ENCODE peak calls at places on chromosome 13, in six cellular contexts. P is kidney epithelial cell, U is choroid plexus epithelial cell, C is astrocyte, Z is fibroblast of pulmonary artery, F is ovary. R is an unnamed sample.

GRCh38 chr13:44810067-44810840 is 179.0 kb downstream of the NUFIP1 start:
- DNase-seq in P (no peak), U (peak; percentile 53), Z (peak; percentile 48), C (peak; percentile 81), F (peak; percentile 66), R (no peak)

GRCh38 chr13:20391597-20392452 is 133.8 kb downstream of the CRYL1 start:
- DNase-seq in F (no peak), Z (no peak), C (no peak), P (no peak), U (no peak), R (no peak)

GRCh38 chr13:110419391-110419791 is 112.3 kb downstream of the COL4A2 start:
- DNase-seq in P (no peak), F (no peak), U (no peak), C (peak; percentile 95), Z (peak; percentile 50), R (no peak)

GRCh38 chr13:109874444-109874920 is 88.1 kb upstream of the IRS2 start:
- DNase-seq in C (no peak), F (no peak), U (peak; percentile 22), P (no peak), Z (peak; percentile 7), R (no peak)

GRCh38 chr13:77779461-77780272 is 82.2 kb downstream of the SLAIN1 start:
- DNase-seq in P (peak; percentile 14), C (peak; percentile 39), F (no peak), U (peak; percentile 88), Z (peak; percentile 91), R (peak; percentile 35)

GRCh38 chr13:76687467-76687866 is 198.7 kb downstream of the KCTD12 start:
- DNase-seq in P (no peak), Z (no peak), F (no peak), U (no peak), C (no peak), R (no peak)

GRCh38 chr13:99307648-99308339 is 595 bp upstream of the GPR183 start:
- DNase-seq in C (peak; percentile 87), P (peak; percentile 74), Z (peak; percentile 64), U (peak; percentile 75), F (no peak), R (no peak)

GRCh38 chr13:99386911-99387788 is 80.0 kb upstream of the GPR183 start:
- DNase-seq in P (no peak), U (peak; percentile 37), F (no peak), Z (peak; percentile 22), C (no peak), R (peak; percentile 84)

GRCh38 chr13:39415403-39415802 is 187.6 kb downstream of the LHFPL6 start:
- DNase-seq in Z (peak; percentile 72), F (peak; percentile 60), C (no peak), U (peak; percentile 72), P (no peak), R (no peak)

GRCh38 chr13:31965361-31966066 is 66.1 kb upstream of the FRY start:
- DNase-seq in C (peak; percentile 62), F (no peak), U (peak; percentile 84), Z (peak; percentile 81), P (peak; percentile 85), R (no peak)

GRCh38 chr13:62293081-62293480 is 877.4 kb upstream of the PCDH20 start:
- DNase-seq in Z (peak; percentile 3), C (no peak), U (peak; percentile 3), F (no peak), P (no peak), R (no peak)

GRCh38 chr13:110347535-110348308 is 40.6 kb downstream of the COL4A2 start:
- DNase-seq in F (no peak), U (peak; percentile 75), C (peak; percentile 94), Z (peak; percentile 97), P (peak; percentile 95), R (no peak)

GRCh38 chr13:65095697-65096096 is 2134.4 kb downstream of the PCDH9 start:
- DNase-seq in U (no peak), Z (no peak), F (no peak), C (no peak), P (no peak), R (no peak)

GRCh38 chr13:108495686-108496363 is 133.6 kb upstream of the MYO16 start:
- DNase-seq in C (peak; percentile 24), U (peak; percentile 23), F (no peak), Z (no peak), P (no peak), R (peak; percentile 5)

GRCh38 chr13:72405441-72405840 is 322.0 kb downstream of the MZT1 start:
- DNase-seq in U (no peak), Z (no peak), C (no peak), F (no peak), P (no peak), R (no peak)
- H3K4me3 ChIP-seq in U (no peak overlapping the region), Z (no peak overlapping the region), C (no peak overlapping the region), F (no peak overlapping the region), P (no peak overlapping the region), R (no peak overlapping the region)

GRCh38 chr13:95201814-95202521 is 99.3 kb downstream of the ABCC4 start:
- DNase-seq in P (no peak), U (peak; percentile 7), C (peak; percentile 82), F (no peak), Z (peak; percentile 88), R (no peak)

GRCh38 chr13:95197548-95197947 is 103.7 kb downstream of the ABCC4 start:
- DNase-seq in U (no peak), F (no peak), C (no peak), P (no peak), Z (no peak), R (no peak)

GRCh38 chr13:95195146-95195545 is 106.1 kb downstream of the ABCC4 start:
- DNase-seq in Z (no peak), C (no peak), U (no peak), F (no peak), P (no peak), R (no peak)

GRCh38 chr13:95204231-95204765 is 97.0 kb downstream of the ABCC4 start:
- DNase-seq in U (no peak), P (no peak), Z (no peak), F (no peak), C (no peak), R (no peak)

DNA sequence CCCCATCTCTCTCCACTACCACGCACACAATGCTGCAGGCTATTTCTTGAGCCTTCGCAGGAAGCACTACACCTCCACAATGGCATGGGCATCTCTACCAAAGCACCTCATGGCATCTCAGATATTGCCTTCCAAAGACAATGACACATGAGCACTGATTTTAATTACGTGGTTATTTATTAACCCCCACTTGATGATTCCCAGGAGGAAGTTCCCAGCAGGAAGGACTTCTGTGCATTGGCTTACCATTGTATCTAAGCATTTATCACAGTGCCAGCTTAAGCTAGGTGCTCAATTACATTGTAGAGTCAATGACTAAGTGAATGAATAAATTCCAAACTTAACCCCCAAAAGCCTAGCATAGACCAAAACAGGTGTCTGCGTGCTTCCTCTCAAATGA is 101.4 kb downstream of the ABCC4 start:
- DNase-seq in U (no peak), C (no peak), P (peak; percentile 50), Z (no peak), F (no peak), R (no peak)
- H3K4me3 ChIP-seq in U (no peak overlapping the region), C (no peak overlapping the region), P (no peak overlapping the region), Z (no peak overlapping the region), F (no peak overlapping the region), R (no peak overlapping the region)

DNA sequence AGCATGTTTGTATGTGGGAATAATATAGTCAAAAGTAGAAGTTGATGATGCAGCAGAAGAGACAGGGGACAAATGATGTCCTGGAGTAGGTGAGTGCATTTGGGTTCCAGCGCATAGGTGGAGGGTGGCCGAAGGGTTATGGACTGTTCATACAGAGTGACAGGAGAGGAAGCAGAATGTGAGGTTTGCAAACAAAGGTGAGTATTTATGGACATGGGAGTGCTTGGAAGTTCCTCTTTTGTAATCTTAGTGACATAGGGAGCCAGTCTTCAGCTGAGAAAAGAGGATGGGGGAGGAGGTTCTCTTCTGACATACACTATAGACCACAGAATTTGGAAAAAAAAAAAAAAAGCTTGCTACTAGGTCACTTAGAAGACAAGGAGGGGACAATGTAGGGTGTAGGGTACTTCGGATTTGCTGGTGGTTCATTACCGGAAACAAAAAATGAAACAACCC is 331.6 kb downstream of the DLEU7 start:
- DNase-seq in U (no peak), P (no peak), F (no peak), C (no peak), Z (no peak), R (peak; percentile 34)
- H3K4me3 ChIP-seq in U (no peak overlapping the region), P (no peak overlapping the region), F (no peak overlapping the region), C (peak overlapping the region; percentile 44), Z (no peak overlapping the region), R (peak overlapping the region; percentile 37)

GRCh38 chr13:22014469-22014868 is 343.6 kb downstream of the FGF9 start:
- DNase-seq in Z (no peak), C (no peak), U (no peak), P (no peak), F (no peak), R (no peak)
- H3K4me3 ChIP-seq in Z (no peak overlapping the region), C (no peak overlapping the region), U (no peak overlapping the region), P (no peak overlapping the region), F (no peak overlapping the region), R (no peak overlapping the region)

DNA sequence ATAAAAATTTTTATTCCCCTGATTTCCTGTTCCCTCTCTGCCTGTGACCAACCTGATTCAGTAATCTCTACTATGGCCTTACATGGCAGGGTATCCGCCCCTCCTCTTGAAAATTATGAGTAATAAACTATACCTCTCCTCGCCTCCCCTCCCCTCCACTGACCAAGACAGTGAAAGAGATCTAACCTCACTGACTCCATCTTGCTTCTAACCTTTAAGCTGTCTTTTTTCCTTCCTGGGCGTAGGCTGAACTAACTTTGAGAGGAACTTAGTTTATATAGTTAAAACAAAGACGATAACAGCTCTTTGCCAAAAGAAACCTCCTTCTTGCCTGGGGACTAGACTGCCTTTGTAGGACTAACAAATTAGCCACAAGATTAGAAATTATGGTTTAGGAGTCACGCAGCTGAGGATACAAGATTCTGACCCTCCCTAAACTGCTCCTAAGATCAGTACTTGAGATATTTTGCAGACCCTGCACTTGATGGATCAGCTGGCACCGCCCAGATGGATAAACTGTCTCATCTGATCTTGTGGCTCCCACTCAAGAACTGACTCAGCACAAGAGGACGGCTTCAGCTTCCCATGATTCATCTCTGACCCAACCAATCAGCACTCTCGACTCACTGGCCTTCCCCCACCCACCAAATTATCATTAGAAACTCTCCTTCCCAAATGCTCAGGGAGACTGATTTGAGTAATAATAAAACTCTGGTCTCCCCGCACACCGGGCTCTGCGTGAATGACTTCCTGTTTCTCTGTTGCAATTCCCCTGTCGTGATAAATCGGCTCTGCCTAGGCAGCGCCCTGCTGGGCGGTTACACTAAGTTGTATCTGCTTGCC is 187.1 kb downstream of the TDRD3 start:
- DNase-seq in F (no peak), C (peak; percentile 91), U (peak; percentile 93), Z (peak; percentile 66), P (peak; percentile 5), R (no peak)
- H3K4me3 ChIP-seq in F (no peak overlapping the region), C (peak overlapping the region; percentile 42), U (peak overlapping the region; percentile 34), Z (no peak overlapping the region), P (no peak overlapping the region), R (no peak overlapping the region)